ENCODE peak calls at places on chromosome 4, in four cellular contexts. One of them, this sample, is unnamed.
A peak's percentile ranks its signal among the peaks of the same experiment; 100 is the strongest.

GRCh38 chr4:68954126-68954525 is 2.5 kb upstream of the UGT2A3 start:
- DNase-seq in kidney: no peak
- DNase-seq in NB4: no peak
- DNase-seq in RPMI7951: no peak
- DNase-seq in this sample: no peak

GRCh38 chr4:1354983-1355275 is 7.9 kb downstream of the UVSSA start:
- DNase-seq in NB4: no peak
- DNase-seq in RPMI7951: no peak
- DNase-seq in kidney: peak; percentile 71
- DNase-seq in this sample: no peak

GRCh38 chr4:45079616-45080015 is 353.3 kb upstream of the GNPDA2 start:
- DNase-seq in NB4: no peak
- DNase-seq in kidney: no peak
- DNase-seq in RPMI7951: no peak
- DNase-seq in this sample: no peak

GRCh38 chr4:185592438-185592837 is 57.1 kb upstream of the PDLIM3 start:
- DNase-seq in NB4: no peak
- DNase-seq in RPMI7951: no peak
- DNase-seq in kidney: no peak
- DNase-seq in this sample: no peak

GRCh38 chr4:163332526-163333405 is at the start of gene NPY1R:
- DNase-seq in RPMI7951: peak; percentile 67
- DNase-seq in kidney: peak; percentile 88
- DNase-seq in NB4: peak; percentile 52
- DNase-seq in this sample: peak; percentile 68

GRCh38 chr4:8709050-8709728 is 116.6 kb downstream of the CPZ start:
- DNase-seq in RPMI7951: no peak
- DNase-seq in kidney: peak; percentile 32
- DNase-seq in NB4: no peak
- DNase-seq in this sample: no peak

GRCh38 chr4:177879851-177880250 is 437.6 kb upstream of the AGA start:
- DNase-seq in NB4: peak; percentile 18
- DNase-seq in RPMI7951: peak; percentile 46
- DNase-seq in kidney: no peak
- DNase-seq in this sample: peak; percentile 15

GRCh38 chr4:101649790-101650450 is 140.6 kb upstream of the BANK1 start:
- DNase-seq in NB4: no peak
- DNase-seq in RPMI7951: no peak
- DNase-seq in kidney: no peak
- DNase-seq in this sample: no peak

GRCh38 chr4:126291886-126292285 is 977.1 kb downstream of the FAT4 start:
- DNase-seq in kidney: no peak
- DNase-seq in RPMI7951: no peak
- DNase-seq in NB4: no peak
- DNase-seq in this sample: no peak

GRCh38 chr4:153260553-153261306 is 56.5 kb downstream of the TRIM2 start:
- DNase-seq in NB4: no peak
- DNase-seq in kidney: no peak
- DNase-seq in RPMI7951: peak; percentile 53
- DNase-seq in this sample: peak; percentile 7

GRCh38 chr4:139669859-139670258 is 4.2 kb downstream of the MGST2 start:
- DNase-seq in kidney: no peak
- DNase-seq in NB4: no peak
- DNase-seq in RPMI7951: no peak
- DNase-seq in this sample: no peak

GRCh38 chr4:85942107-85942506 is 417.7 kb downstream of the MAPK10 start:
- DNase-seq in RPMI7951: no peak
- DNase-seq in NB4: no peak
- DNase-seq in kidney: no peak
- DNase-seq in this sample: no peak

GRCh38 chr4:17765514-17766286 is 15.7 kb downstream of the FAM184B start:
- DNase-seq in kidney: no peak
- DNase-seq in RPMI7951: no peak
- DNase-seq in NB4: no peak
- DNase-seq in this sample: no peak

GRCh38 chr4:184961693-184962092 is 56.6 kb upstream of the HELT start:
- DNase-seq in kidney: no peak
- DNase-seq in NB4: no peak
- DNase-seq in RPMI7951: no peak
- DNase-seq in this sample: peak; percentile 16

GRCh38 chr4:48766393-48766792 is 13.7 kb downstream of the FRYL start:
- DNase-seq in NB4: no peak
- DNase-seq in kidney: no peak
- DNase-seq in RPMI7951: no peak
- DNase-seq in this sample: no peak

GRCh38 chr4:3529363-3529762 is 2.9 kb downstream of the LRPAP1 start:
- DNase-seq in NB4: peak; percentile 99
- DNase-seq in kidney: peak; percentile 79
- DNase-seq in RPMI7951: no peak
- DNase-seq in this sample: no peak

GRCh38 chr4:173360587-173361221 is 10.1 kb upstream of the SAP30 start:
- DNase-seq in RPMI7951: no peak
- DNase-seq in kidney: no peak
- DNase-seq in NB4: no peak
- DNase-seq in this sample: no peak

GRCh38 chr4:5048721-5049120 is 2.6 kb upstream of the STK32B start:
- DNase-seq in NB4: no peak
- DNase-seq in kidney: no peak
- DNase-seq in RPMI7951: no peak
- DNase-seq in this sample: no peak

GRCh38 chr4:2870098-2870497 is 26.5 kb downstream of the ADD1 start:
- DNase-seq in RPMI7951: no peak
- DNase-seq in NB4: no peak
- DNase-seq in kidney: no peak
- DNase-seq in this sample: no peak

GRCh38 chr4:141248029-141248428 is 27.3 kb downstream of the ZNF330 start:
- DNase-seq in NB4: peak; percentile 71
- DNase-seq in RPMI7951: peak; percentile 23
- DNase-seq in kidney: no peak
- DNase-seq in this sample: peak; percentile 7

GRCh38 chr4:38832624-38833528 is 23.7 kb downstream of the TLR6 start:
- DNase-seq in NB4: no peak
- DNase-seq in RPMI7951: no peak
- DNase-seq in kidney: no peak
- DNase-seq in this sample: no peak

GRCh38 chr4:79445371-79445781 is 37.3 kb upstream of the GK2 start:
- DNase-seq in RPMI7951: no peak
- DNase-seq in NB4: no peak
- DNase-seq in kidney: no peak
- DNase-seq in this sample: no peak

GRCh38 chr4:109111031-109111430 is 191.4 kb downstream of the COL25A1 start:
- DNase-seq in kidney: no peak
- DNase-seq in RPMI7951: no peak
- DNase-seq in NB4: no peak
- DNase-seq in this sample: no peak

This sample was measured in Daoy.